ENCODE peak calls at places on chromosomes 6 and 20, in five cellular contexts. E is cardiac fibroblast; J is epithelial cell of esophagus; S is fibroblast of pulmonary artery; Q is CD8-positive, alpha-beta T cell. C is an unnamed sample.

GRCh38 chr20:50153153-50153499 is 397 bp downstream of the PEDS1 start:
- DNase-seq in E (no peak), J (no peak), S (no peak), Q (no peak), C (no peak)

GRCh38 chr6:7439243-7439642 is 49.6 kb downstream of the RIOK1 start:
- DNase-seq in E (no peak), J (no peak), S (no peak), Q (no peak), C (no peak)

GRCh38 chr6:105317607-105318533 is 85.0 kb downstream of the PREP start:
- DNase-seq in E (peak), J (peak), S (peak), Q (no peak), C (no peak)

GRCh38 chr6:291697-292505 is at the start of gene DUSP22:
- DNase-seq in E (peak), J (peak), S (peak), Q (peak), C (peak)

GRCh38 chr6:20946037-20946436 is 411.8 kb downstream of the CDKAL1 start:
- DNase-seq in E (peak), J (peak), S (peak), Q (no peak), C (peak)

GRCh38 chr20:51489611-51490010 is 52.9 kb downstream of the NFATC2 start:
- DNase-seq in E (no peak), J (peak), S (no peak), Q (no peak), C (peak)

GRCh38 chr20:61752576-61752975 is 313.1 kb downstream of the TAF4 start:
- DNase-seq in E (no peak), J (no peak), S (no peak), Q (no peak), C (no peak)

GRCh38 chr20:23368316-23369110 is 6.5 kb downstream of the GZF1 start:
- DNase-seq in E (peak), J (no peak), S (peak), Q (no peak), C (no peak)

DNA sequence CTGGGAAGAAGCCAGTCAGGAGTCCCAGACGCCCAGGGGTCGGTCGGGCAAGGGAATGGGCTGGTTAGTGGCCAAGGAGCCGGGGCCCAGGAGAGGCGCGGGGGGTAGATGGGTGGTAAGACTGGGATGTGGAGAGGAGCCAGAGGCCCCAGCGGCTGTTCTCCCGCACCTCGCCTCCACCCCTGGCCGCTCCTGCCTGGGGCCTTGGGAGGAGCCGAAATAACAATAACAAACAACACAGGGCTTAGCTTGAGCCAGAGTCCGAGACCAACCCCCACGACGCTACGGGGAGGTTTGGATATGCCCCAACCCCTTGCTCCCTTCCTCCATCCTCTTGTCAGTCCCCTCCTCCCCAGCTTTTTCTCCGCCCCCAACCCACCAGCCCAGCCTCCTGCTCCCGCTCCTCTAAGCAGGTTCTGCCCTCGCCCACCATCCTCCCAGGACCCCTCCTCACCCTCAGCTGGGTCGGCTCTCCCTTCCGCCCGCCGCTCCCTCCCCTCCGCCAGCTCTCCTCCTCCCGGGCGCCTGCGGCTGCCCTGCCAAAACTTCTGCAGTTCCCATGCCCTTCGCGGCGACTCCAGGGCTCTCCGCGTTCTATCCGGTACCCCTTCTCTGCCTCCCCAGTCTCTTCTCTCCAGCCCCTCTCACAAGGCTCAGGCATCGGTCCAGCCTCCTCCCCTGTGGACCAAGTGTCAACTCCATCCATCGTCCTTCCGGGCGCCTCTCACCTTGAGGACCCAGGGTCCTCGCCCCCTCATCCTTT is 1.1 kb downstream of the RNF39 start:
- DNase-seq in E (no peak), J (peak), S (no peak), Q (no peak), C (no peak)
- H3K4me3 ChIP-seq in E (peak), J (peak), S (no peak), Q (peak), C (peak)

DNA sequence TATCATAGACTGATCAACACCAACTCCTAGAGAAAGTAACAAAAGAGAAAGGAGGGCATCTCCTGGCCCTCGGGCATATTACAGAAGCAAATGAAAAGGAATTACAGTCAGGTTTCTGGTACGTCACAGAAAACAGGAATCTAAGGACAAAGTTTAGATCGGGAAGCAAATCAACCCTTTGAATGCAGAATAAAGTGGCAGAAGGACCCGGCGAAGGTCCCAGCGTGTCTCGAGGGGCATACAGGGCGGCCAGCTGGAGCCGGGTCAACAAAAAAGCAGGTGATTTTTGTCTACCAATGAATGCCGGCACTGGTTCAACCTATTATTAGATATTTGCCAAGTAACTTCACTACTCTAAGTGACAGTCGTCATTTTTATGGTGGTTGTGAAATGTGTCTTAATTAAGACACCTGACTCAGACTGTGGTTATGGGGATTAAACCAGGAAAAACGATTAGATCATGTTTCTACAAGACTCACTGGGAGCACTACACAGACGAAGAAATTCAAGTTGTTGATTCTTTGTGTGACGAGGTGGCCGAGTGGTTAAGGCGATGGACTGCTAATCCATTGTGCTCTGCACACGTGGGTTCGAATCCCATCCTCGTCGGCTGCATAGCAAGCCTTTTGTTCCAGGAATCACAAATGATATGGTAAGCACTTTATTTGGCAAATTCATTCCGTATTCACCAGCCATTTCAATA is 12.4 kb upstream of the ZSCAN9 start:
- DNase-seq in E (peak), J (peak), S (peak), Q (no peak), C (peak)
- H3K4me3 ChIP-seq in E (peak), J (peak), S (peak), Q (no peak), C (peak)

GRCh38 chr6:35164277-35164676 is 23.1 kb upstream of the TCP11 start:
- DNase-seq in E (no peak), J (no peak), S (no peak), Q (no peak), C (no peak)

GRCh38 chr6:35161265-35161664 is 20.1 kb upstream of the TCP11 start:
- DNase-seq in E (no peak), J (no peak), S (no peak), Q (no peak), C (no peak)

GRCh38 chr6:35164868-35165267 is 23.7 kb upstream of the TCP11 start:
- DNase-seq in E (no peak), J (no peak), S (no peak), Q (no peak), C (no peak)

GRCh38 chr6:35160642-35161041 is 19.5 kb upstream of the TCP11 start:
- DNase-seq in E (no peak), J (no peak), S (no peak), Q (no peak), C (no peak)

DNA sequence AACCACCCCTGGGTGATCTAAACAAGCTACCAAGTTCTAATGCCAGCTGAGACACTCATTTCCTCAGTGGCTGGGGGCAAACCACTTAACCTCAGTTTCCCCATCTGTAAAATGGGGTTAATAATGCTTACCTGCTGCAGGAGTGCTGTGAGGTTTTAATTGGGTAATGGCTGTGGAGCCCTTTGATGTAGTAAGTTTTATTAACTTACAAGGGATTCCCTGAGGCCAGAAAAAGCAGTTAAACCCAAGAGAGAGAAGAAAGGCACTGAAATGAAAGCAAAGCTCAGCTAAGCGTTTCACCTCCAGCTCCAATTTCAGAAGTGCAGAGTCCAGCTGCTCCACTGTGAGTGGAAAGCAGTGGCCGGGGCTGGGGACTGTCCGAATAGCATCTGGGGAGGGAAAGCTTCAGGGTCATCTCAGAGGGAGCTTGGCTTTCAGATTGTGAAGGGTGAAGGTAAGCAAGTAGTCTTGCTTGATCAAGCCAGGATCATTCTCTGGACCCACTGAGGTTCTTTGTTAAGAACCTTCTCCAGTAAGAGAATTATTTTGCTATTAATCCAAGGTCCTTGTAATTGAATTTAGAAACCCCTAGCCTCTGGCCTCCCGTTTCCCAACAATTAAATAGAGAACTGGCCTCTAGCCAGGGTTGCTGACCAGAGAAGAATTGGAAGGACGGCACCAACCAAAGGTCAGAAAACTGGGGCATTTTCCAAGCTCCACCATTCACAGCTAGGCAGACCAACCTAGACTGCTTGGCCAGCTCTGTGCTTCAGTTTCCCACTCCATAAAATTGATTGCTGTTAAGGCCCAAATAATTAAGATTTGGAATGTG is 20.9 kb upstream of the TCP11 start:
- DNase-seq in E (peak), J (no peak), S (peak), Q (no peak), C (no peak)
- H3K4me3 ChIP-seq in E (no peak), J (no peak), S (no peak), Q (no peak), C (no peak)

DNA sequence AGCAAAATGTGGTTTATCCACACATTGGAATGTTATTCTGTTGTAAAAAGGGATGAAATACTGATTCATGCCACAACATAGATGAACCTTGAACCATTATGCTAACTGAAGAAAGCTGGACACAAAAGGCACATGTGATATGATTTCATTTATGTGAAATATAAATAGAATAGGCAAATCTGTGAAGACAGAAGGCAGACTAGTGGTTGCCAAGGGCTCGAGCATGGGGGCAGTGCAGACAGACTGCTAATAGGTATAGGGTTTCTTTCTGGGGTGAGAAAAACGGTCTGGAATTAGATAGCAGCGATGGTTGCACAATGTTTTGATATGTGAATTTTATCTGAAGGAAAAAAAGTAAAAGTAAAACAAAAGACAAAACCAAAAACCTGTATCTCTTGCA is 54.6 kb upstream of the FNDC1 start:
- DNase-seq in E (no peak), J (no peak), S (no peak), Q (no peak), C (no peak)
- H3K4me3 ChIP-seq in E (no peak), J (no peak), S (no peak), Q (no peak), C (no peak)

GRCh38 chr6:44655368-44656342 is 268.1 kb downstream of the CDC5L start:
- DNase-seq in E (peak), J (peak), S (peak), Q (peak), C (peak)
- H3K4me3 ChIP-seq in E (no peak), J (no peak), S (no peak), Q (no peak), C (no peak)

GRCh38 chr6:33073431-33073871 is at the start of gene HLA-DPA1:
- DNase-seq in E (peak), J (peak), S (peak), Q (peak), C (no peak)
- H3K4me3 ChIP-seq in E (no peak), J (no peak), S (no peak), Q (peak), C (no peak)

GRCh38 chr6:45416700-45417099 is 39.0 kb upstream of the SUPT3H start:
- DNase-seq in E (no peak), J (no peak), S (no peak), Q (no peak), C (peak)
- H3K4me3 ChIP-seq in E (no peak), J (no peak), S (no peak), Q (no peak), C (no peak)